ENCODE peak calls at places on chromosome 5, in seven cellular contexts. Y, X, J, S, Q, I and C are unnamed samples.

GRCh38 chr5:143605403-143606005 is 202.0 kb upstream of the NR3C1 start:
- DNase-seq in I (no peak), J (no peak), X (no peak), Y (no peak), Q (no peak), S (no peak), C (peak; percentile 13)

GRCh38 chr5:138241688-138242547 is 28.8 kb upstream of the CDC23 start:
- DNase-seq in Y (no peak), I (peak; percentile 72), J (peak; percentile 20), S (no peak), Q (no peak), X (no peak), C (peak; percentile 69)

GRCh38 chr5:131795128-131795719 is 1.6 kb downstream of the FNIP1 start:
- DNase-seq in S (no peak), I (no peak), Y (no peak), J (no peak), Q (no peak), X (no peak), C (no peak)

GRCh38 chr5:141604318-141604717 is 14.5 kb downstream of the DIAPH1 start:
- DNase-seq in I (no peak), Q (peak; percentile 83), J (peak; percentile 14), Y (peak; percentile 80), S (peak; percentile 52), X (no peak), C (peak; percentile 76)

GRCh38 chr5:99600952-99601351 is 672.1 kb upstream of the CHD1 start:
- DNase-seq in I (no peak), Q (no peak), Y (no peak), J (no peak), S (no peak), X (no peak), C (no peak)

GRCh38 chr5:148913985-148914421 is 87.6 kb downstream of the ADRB2 start:
- DNase-seq in I (no peak), X (no peak), S (no peak), Y (no peak), J (no peak), Q (no peak), C (no peak)

GRCh38 chr5:179819296-179820126 is 1.2 kb upstream of the SQSTM1 start:
- DNase-seq in Q (no peak), I (peak; percentile 80), S (peak; percentile 51), X (peak; percentile 81), J (peak; percentile 86), Y (no peak), C (peak; percentile 82)

GRCh38 chr5:131265318-131265803 is 1.5 kb downstream of the CDC42SE2 start:
- DNase-seq in X (no peak), Q (no peak), S (no peak), I (no peak), Y (peak; percentile 56), J (no peak), C (no peak)

GRCh38 chr5:170757182-170757601 is 26.3 kb upstream of the GABRP start:
- DNase-seq in J (no peak), X (no peak), Y (peak; percentile 40), Q (no peak), S (no peak), I (no peak), C (no peak)

GRCh38 chr5:65858316-65858715 is 68.1 kb upstream of the ERBIN start:
- DNase-seq in X (no peak), Q (no peak), I (no peak), S (no peak), J (no peak), Y (no peak), C (no peak)

GRCh38 chr5:114237766-114238165 is 124.1 kb upstream of the KCNN2 start:
- DNase-seq in Q (no peak), I (no peak), X (no peak), Y (no peak), S (no peak), J (no peak), C (no peak)

GRCh38 chr5:142106061-142106460 is 2.5 kb upstream of the NDFIP1 start:
- DNase-seq in Y (no peak), I (no peak), X (no peak), J (no peak), Q (no peak), S (no peak), C (peak; percentile 39)

GRCh38 chr5:180860887-180861822 is at the start of gene ZFP62:
- DNase-seq in S (peak; percentile 67), I (peak; percentile 94), Q (peak; percentile 93), Y (peak; percentile 77), X (peak; percentile 92), J (peak; percentile 94), C (peak; percentile 96)
- TF ChIP-seq POLR2A in S (no peak), I (peak; percentile 75), Q (peak; percentile 15), Y (peak; percentile 21), X (peak; percentile 41), J (no peak), C (no peak)

GRCh38 chr5:119275873-119276214 is 80.0 kb upstream of the TNFAIP8 start:
- DNase-seq in J (no peak), I (no peak), Q (no peak), Y (no peak), S (no peak), X (no peak), C (no peak)

GRCh38 chr5:119274767-119275130 is 81.1 kb upstream of the TNFAIP8 start:
- DNase-seq in Y (no peak), I (no peak), X (no peak), J (no peak), Q (no peak), S (no peak), C (no peak)

GRCh38 chr5:119275146-119275872 is 80.5 kb upstream of the TNFAIP8 start:
- DNase-seq in S (no peak), Y (no peak), I (no peak), J (no peak), X (no peak), Q (no peak), C (no peak)

GRCh38 chr5:119273391-119273839 is 82.4 kb upstream of the TNFAIP8 start:
- DNase-seq in Q (no peak), J (no peak), S (no peak), Y (no peak), I (no peak), X (no peak), C (peak; percentile 31)

DNA sequence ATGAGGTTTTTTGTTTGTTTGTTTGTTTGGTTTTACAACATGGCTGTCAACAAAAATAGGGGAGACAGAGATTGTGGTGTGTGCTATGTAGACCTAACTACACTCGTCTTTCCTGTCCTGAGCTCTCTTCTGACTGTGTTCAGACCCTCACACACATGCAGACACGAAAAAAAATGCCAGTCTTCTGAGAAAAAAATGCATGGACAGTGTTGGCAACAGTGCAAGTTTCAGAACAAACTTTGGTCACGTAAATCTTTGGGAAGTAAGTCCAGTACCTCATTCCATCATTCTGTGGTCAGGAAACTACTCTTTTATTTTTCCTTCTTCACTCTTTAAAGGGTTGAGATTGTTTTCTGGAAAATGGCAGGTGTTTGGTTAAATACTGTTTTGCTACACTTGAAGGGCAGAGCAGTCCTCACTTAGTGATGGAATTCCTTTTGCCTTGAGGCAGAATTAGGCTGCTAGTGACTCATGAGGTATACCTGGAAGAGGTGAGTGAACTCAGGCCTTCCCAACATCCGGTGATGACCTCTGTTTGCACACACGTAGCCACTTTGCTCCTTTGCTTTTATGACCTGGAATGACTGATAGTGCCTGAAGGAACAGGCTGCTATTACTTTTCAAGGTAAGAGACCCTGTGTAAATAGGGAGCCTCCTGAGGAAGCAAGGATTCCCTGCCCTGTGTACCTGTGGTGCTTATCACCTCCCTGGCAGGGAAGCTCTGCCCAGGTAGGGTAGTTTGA is 81.6 kb upstream of the TNFAIP8 start:
- DNase-seq in J (no peak), Q (no peak), I (no peak), S (no peak), Y (no peak), X (no peak), C (no peak)
- H3K4me3 ChIP-seq in J (no peak overlapping the region), Q (no peak overlapping the region), I (no peak overlapping the region), S (no peak overlapping the region), Y (no peak overlapping the region), X (no peak overlapping the region), C (no peak overlapping the region)

GRCh38 chr5:30856242-30856641 is 337.2 kb upstream of the CDH6 start:
- DNase-seq in I (no peak), Q (no peak), Y (no peak), J (no peak), S (no peak), X (no peak), C (no peak)
- TF ChIP-seq POLR2A in I (no peak), Q (no peak), Y (no peak), J (no peak), S (no peak), X (no peak), C (no peak)

GRCh38 chr5:55159763-55160492 is at the start of gene GPX8:
- DNase-seq in Q (no peak), I (no peak), S (no peak), J (peak; percentile 38), Y (peak; percentile 76), X (peak; percentile 34), C (no peak)
- H3K4me3 ChIP-seq in Q (peak within 1 kb of the TSS; percentile 46), I (peak within 1 kb of the TSS; percentile 9), S (peak within 1 kb of the TSS; percentile 38), J (no peak within 1 kb of the TSS), Y (peak within 1 kb of the TSS; percentile 54), X (peak within 1 kb of the TSS; percentile 46), C (peak within 1 kb of the TSS; percentile 57)

GRCh38 chr5:14870347-14871083 is 1.1 kb downstream of the ANKH start:
- DNase-seq in J (peak; percentile 14), S (no peak), I (peak; percentile 58), X (peak; percentile 33), Q (no peak), Y (no peak), C (peak; percentile 38)

GRCh38 chr5:14872070-14872989 is 752 bp upstream of the ANKH start:
- DNase-seq in S (peak; percentile 60), X (peak; percentile 68), J (peak; percentile 72), I (peak; percentile 80), Y (peak; percentile 21), Q (peak; percentile 87), C (peak; percentile 86)

GRCh38 chr5:14869286-14870164 is 2.1 kb downstream of the ANKH start:
- DNase-seq in S (no peak), I (no peak), Q (no peak), J (no peak), Y (no peak), X (no peak), C (no peak)

GRCh38 chr5:14871573-14872069 is at the start of gene ANKH:
- DNase-seq in J (peak; percentile 78), Y (peak; percentile 45), S (peak; percentile 63), X (peak; percentile 81), Q (no peak), I (peak; percentile 86), C (peak; percentile 88)

GRCh38 chr5:14871084-14871572 is 450 bp downstream of the ANKH start:
- DNase-seq in J (peak; percentile 52), I (peak; percentile 50), X (peak; percentile 51), Y (no peak), Q (peak; percentile 84), S (no peak), C (peak; percentile 57)
- TF ChIP-seq POLR2A in J (no peak), I (no peak), X (no peak), Y (no peak), Q (no peak), S (no peak), C (no peak)